ENCODE peak calls at places on chromosomes 6 and 20, in seven cellular contexts. B is esophagus squamous epithelium; U is CD8-positive, alpha-beta T cell; H is uterus; J is fibroblast of lung; K is breast epithelium; S is body of pancreas. I is an unnamed sample.

GRCh38 chr6:93494057-93494456 is 74.7 kb upstream of the EPHA7 start:
- DNase-seq in K (no peak), J (no peak), B (no peak), U (no peak), H (no peak), S (no peak), I (no peak)

GRCh38 chr20:46661659-46662058 is 10.4 kb upstream of the SLC13A3 start:
- DNase-seq in S (no peak), K (no peak), U (no peak), J (no peak), B (no peak), H (no peak), I (no peak)

GRCh38 chr6:90383212-90383611 is 86.6 kb upstream of the BACH2 start:
- DNase-seq in J (no peak), S (no peak), H (no peak), K (no peak), U (no peak), B (no peak), I (no peak)

GRCh38 chr6:128784266-128784665 is 98.7 kb upstream of the LAMA2 start:
- DNase-seq in H (no peak), J (no peak), B (no peak), U (no peak), K (no peak), S (no peak), I (no peak)

GRCh38 chr6:157669747-157670216 is 153.3 kb upstream of the SNX9 start:
- DNase-seq in K (peak; percentile 71), J (peak; percentile 79), B (no peak), U (no peak), S (peak; percentile 49), H (peak; percentile 78), I (peak; percentile 64)

GRCh38 chr20:6829510-6830116 is 62.1 kb downstream of the BMP2 start:
- DNase-seq in U (no peak), J (peak; percentile 2), H (no peak), K (no peak), S (no peak), B (no peak), I (no peak)

GRCh38 chr6:36765190-36765941 is 67.7 kb downstream of the RAB44 start:
- DNase-seq in K (no peak), S (no peak), J (no peak), U (no peak), H (no peak), B (no peak), I (no peak)

GRCh38 chr20:35583636-35584560 is 31.7 kb upstream of the SPAG4 start:
- DNase-seq in J (no peak), H (no peak), B (no peak), U (no peak), S (no peak), K (no peak), I (no peak)

GRCh38 chr6:138594042-138594636 is 94.8 kb upstream of the NHSL1 start:
- DNase-seq in K (no peak), U (no peak), H (no peak), J (peak; percentile 26), B (no peak), S (no peak), I (no peak)

GRCh38 chr6:144736763-144737162 is 451.6 kb downstream of the UTRN start:
- DNase-seq in U (no peak), S (no peak), K (no peak), J (no peak), B (no peak), H (no peak), I (no peak)

GRCh38 chr6:39593644-39594043 is 131.6 kb downstream of the KIF6 start:
- DNase-seq in H (no peak), U (no peak), J (no peak), B (no peak), K (no peak), S (no peak), I (no peak)

GRCh38 chr6:98980814-98981213 is 33.1 kb upstream of the FBXL4 start:
- DNase-seq in B (no peak), H (no peak), J (no peak), K (no peak), U (no peak), S (no peak), I (no peak)

GRCh38 chr6:20704325-20704724 is 170.1 kb downstream of the CDKAL1 start:
- DNase-seq in H (no peak), U (no peak), J (no peak), K (no peak), B (no peak), S (no peak), I (no peak)

GRCh38 chr6:112571486-112571885 is 224.4 kb downstream of the RFPL4B start:
- DNase-seq in S (peak; percentile 37), H (no peak), B (no peak), J (peak; percentile 86), U (no peak), K (no peak), I (no peak)

GRCh38 chr6:81894788-81895221 is 142.3 kb upstream of the TENT5A start:
- DNase-seq in B (no peak), J (peak; percentile 60), U (no peak), S (no peak), H (no peak), K (no peak), I (no peak)

GRCh38 chr6:143336446-143337152 is 113.9 kb downstream of the ADAT2 start:
- DNase-seq in S (no peak), H (no peak), B (no peak), K (no peak), J (peak; percentile 79), U (no peak), I (no peak)

GRCh38 chr6:125120054-125120590 is 33.5 kb upstream of the TPD52L1 start:
- DNase-seq in K (no peak), B (no peak), U (no peak), H (no peak), J (no peak), S (no peak), I (no peak)
- H3K27ac ChIP-seq in K (no peak overlapping the region), B (no peak overlapping the region), U (no peak overlapping the region), H (no peak overlapping the region), J (no peak overlapping the region), S (no peak overlapping the region), I (no peak overlapping the region)

GRCh38 chr20:32364554-32365208 is 6.5 kb downstream of the ASXL1 start:
- DNase-seq in S (no peak), J (no peak), K (no peak), H (no peak), B (no peak), U (no peak), I (no peak)

GRCh38 chr20:32360333-32360634 is 2.2 kb downstream of the ASXL1 start:
- DNase-seq in U (no peak), H (no peak), B (no peak), K (no peak), J (no peak), S (no peak), I (no peak)

GRCh38 chr20:32365560-32365959 is 7.4 kb downstream of the ASXL1 start:
- DNase-seq in B (no peak), K (no peak), H (no peak), S (no peak), U (no peak), J (no peak), I (no peak)

GRCh38 chr20:32363492-32363891 is 5.4 kb downstream of the ASXL1 start:
- DNase-seq in K (no peak), B (no peak), U (no peak), H (no peak), J (no peak), S (no peak), I (no peak)

DNA sequence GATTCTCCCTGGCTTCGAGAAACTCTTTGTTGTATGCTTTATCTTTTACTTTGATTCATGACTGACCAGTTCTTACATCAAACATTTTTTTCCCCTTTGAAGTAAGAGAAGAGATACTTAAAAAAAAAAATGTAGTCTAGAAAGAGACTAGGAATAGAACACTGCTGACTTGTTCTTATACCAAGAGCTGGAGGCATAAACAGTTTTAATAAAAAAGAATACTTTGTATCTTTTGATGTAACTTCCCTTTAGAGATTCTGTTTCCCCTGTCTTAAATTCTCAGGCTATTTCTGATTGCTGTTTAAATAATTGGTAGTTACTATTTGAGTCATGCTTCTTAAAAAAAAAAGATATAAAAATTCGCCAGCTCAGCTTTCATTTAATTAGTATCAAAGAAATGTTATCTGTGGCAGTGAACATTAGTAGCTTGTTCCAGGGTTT is 4.8 kb downstream of the ASXL1 start:
- DNase-seq in J (no peak), B (no peak), U (no peak), K (no peak), S (no peak), H (no peak), I (no peak)
- H3K4me1 ChIP-seq in J (peaks cover 10% of the 10 kb centered on the region), B (peaks cover 48% of the 10 kb centered on the region), U (peaks cover 74% of the 10 kb centered on the region), K (peaks cover 13% of the 10 kb centered on the region), S (peaks cover 82% of the 10 kb centered on the region), H (no peaks in the 10 kb centered on the region), I (peaks cover 11% of the 10 kb centered on the region)

GRCh38 chr6:1363729-1364572 is 25.4 kb upstream of the FOXF2 start:
- DNase-seq in J (no peak), H (peak; percentile 38), K (no peak), B (no peak), S (peak; percentile 51), U (no peak), I (no peak)

GRCh38 chr6:1365701-1366100 is 23.7 kb upstream of the FOXF2 start:
- DNase-seq in H (no peak), U (no peak), K (no peak), S (no peak), B (no peak), J (no peak), I (no peak)

GRCh38 chr6:1364791-1365190 is 24.6 kb upstream of the FOXF2 start:
- DNase-seq in B (no peak), K (no peak), H (no peak), U (no peak), S (no peak), J (no peak), I (no peak)

GRCh38 chr6:1362643-1363042 is 26.7 kb upstream of the FOXF2 start:
- DNase-seq in U (no peak), S (no peak), K (no peak), J (no peak), H (no peak), B (no peak), I (no peak)

DNA sequence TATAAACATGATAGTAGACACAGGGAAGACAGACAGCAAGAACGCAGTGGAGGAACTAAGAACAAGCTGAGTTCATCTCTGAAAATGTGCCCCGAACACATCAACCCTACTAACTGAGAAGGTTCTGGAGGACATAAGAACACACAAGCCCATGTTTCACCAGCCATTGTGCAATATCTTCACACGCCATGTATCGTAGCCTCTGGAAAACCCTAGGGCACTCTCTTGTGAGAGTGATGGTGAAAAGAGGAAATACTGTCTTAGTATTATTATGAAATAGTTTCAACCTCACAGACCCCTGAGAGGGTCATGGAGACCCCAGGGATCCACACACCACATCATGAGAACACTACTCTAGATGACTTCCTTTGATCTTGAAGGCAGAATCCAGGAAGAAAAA is 26.1 kb upstream of the FOXF2 start:
- DNase-seq in K (no peak), B (no peak), U (no peak), J (no peak), S (no peak), H (no peak), I (no peak)
- H3K27ac ChIP-seq in K (no peak overlapping the region), B (peak overlapping the region; percentile 80), U (no peak overlapping the region), J (peak overlapping the region; percentile 80), S (no peak overlapping the region), H (no peak overlapping the region), I (no peak overlapping the region)

DNA sequence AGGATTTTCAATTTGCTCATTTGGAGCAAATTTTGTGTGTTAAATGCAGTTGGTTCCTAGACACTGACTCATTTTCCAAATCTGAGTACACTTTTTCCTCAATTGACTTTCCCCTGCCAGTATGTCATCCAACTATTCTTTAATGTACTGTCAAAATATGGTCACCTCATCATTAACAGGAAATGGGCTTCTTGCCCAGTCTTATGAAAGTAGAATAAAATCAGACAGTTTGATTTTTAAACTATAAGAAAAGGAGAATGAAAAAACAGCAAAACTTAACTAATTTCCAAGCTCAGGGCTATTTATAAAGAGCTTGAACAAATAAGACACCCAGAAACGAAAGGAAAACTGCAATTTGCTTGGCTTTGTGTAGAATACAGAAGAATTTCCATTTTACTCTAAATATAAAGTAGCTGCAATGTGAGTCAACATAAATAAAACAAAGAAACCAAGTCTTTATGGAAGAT is 43.7 kb upstream of the RAB23 start:
- DNase-seq in U (no peak), J (peak; percentile 77), B (no peak), S (no peak), K (no peak), H (no peak), I (no peak)
- H3K4me1 ChIP-seq in U (no peaks in the 10 kb centered on the region), J (peaks cover 26% of the 10 kb centered on the region), B (peaks cover 7% of the 10 kb centered on the region), S (no peaks in the 10 kb centered on the region), K (no peaks in the 10 kb centered on the region), H (peaks cover 3% of the 10 kb centered on the region), I (no peaks in the 10 kb centered on the region)

I was measured in small intestine.